ENCODE peak calls at places on chromosomes 12 and 14, in six cellular contexts. E is AG09309, R is DND-41, M is fibroblast of mammary gland, T is tibial artery, C is astrocyte. S is an unnamed sample.

GRCh38 chr14:90850487-90850886 is 34.3 kb upstream of the TTC7B start:
- DNase-seq in M (no peak), C (peak; percentile 71), E (no peak), T (no peak), R (no peak), S (no peak)

GRCh38 chr14:22483863-22484593 is 105.0 kb downstream of the DAD1 start:
- DNase-seq in T (no peak), E (no peak), M (peak; percentile 18), R (no peak), C (no peak), S (no peak)

GRCh38 chr14:51085007-51085406 is 9.9 kb downstream of the TRIM9 start:
- DNase-seq in T (no peak), C (no peak), M (no peak), R (no peak), E (no peak), S (no peak)

GRCh38 chr14:53109028-53109687 is 44.0 kb downstream of the DDHD1 start:
- DNase-seq in C (no peak), T (no peak), E (no peak), M (no peak), R (peak; percentile 87), S (peak; percentile 93)

GRCh38 chr12:19584734-19585133 is 145.4 kb downstream of the AEBP2 start:
- DNase-seq in R (no peak), M (no peak), E (no peak), C (no peak), T (no peak), S (no peak)

GRCh38 chr12:29164477-29165163 is 15.5 kb downstream of the FAR2 start:
- DNase-seq in E (peak; percentile 41), T (no peak), C (peak; percentile 60), R (no peak), M (peak; percentile 80), S (no peak)

GRCh38 chr12:24850486-24850885 is 98.4 kb downstream of the BCAT1 start:
- DNase-seq in M (no peak), R (no peak), E (no peak), T (no peak), C (no peak), S (no peak)

GRCh38 chr12:26831959-26832816 is 806 bp downstream of the ITPR2 start:
- DNase-seq in R (peak; percentile 75), M (peak; percentile 79), E (no peak), C (peak; percentile 73), T (peak; percentile 82), S (peak; percentile 52)

GRCh38 chr12:86228656-86229055 is 27.5 kb downstream of the MGAT4C start:
- DNase-seq in T (no peak), E (no peak), R (no peak), M (no peak), C (no peak), S (no peak)

GRCh38 chr14:91931478-91932088 is 15.9 kb downstream of the FBLN5 start:
- DNase-seq in T (peak; percentile 86), R (no peak), M (no peak), E (no peak), C (no peak), S (no peak)

GRCh38 chr12:106710143-106710893 is 64.2 kb upstream of the RIC8B start:
- DNase-seq in M (no peak), C (no peak), R (no peak), E (no peak), T (no peak), S (no peak)

GRCh38 chr14:103014466-103015319 is 42.7 kb downstream of the CDC42BPB start:
- DNase-seq in E (no peak), T (no peak), C (peak; percentile 76), R (no peak), M (peak; percentile 77), S (no peak)

GRCh38 chr12:118840399-118840798 is 140.9 kb upstream of the SRRM4 start:
- DNase-seq in C (no peak), R (no peak), T (no peak), M (no peak), E (no peak), S (peak; percentile 25)

GRCh38 chr14:75250800-75251199 is 27.8 kb upstream of the FOS start:
- DNase-seq in E (no peak), R (no peak), T (no peak), M (no peak), C (no peak), S (no peak)

GRCh38 chr14:95323361-95323760 is 3.7 kb upstream of the CLMN start:
- DNase-seq in E (no peak), C (no peak), M (no peak), R (no peak), T (no peak), S (no peak)

GRCh38 chr12:54980341-54980740 is 4.2 kb downstream of the TESPA1 start:
- DNase-seq in T (no peak), C (no peak), E (no peak), M (no peak), R (peak; percentile 48), S (no peak)

GRCh38 chr12:3107954-3108353 is 30.8 kb downstream of the TSPAN9 start:
- DNase-seq in M (no peak), T (no peak), C (peak; percentile 43), E (no peak), R (no peak), S (no peak)

GRCh38 chr12:6052206-6052939 is 72.1 kb downstream of the VWF start:
- DNase-seq in C (no peak), R (no peak), E (no peak), M (no peak), T (no peak), S (no peak)

GRCh38 chr12:40158592-40159111 is 52.8 kb upstream of the SLC2A13 start:
- DNase-seq in R (no peak), T (no peak), M (peak; percentile 71), E (no peak), C (no peak), S (no peak)

GRCh38 chr12:103903979-103904378 is 26.2 kb upstream of the HSP90B1 start:
- DNase-seq in M (no peak), R (no peak), T (no peak), C (no peak), E (no peak), S (no peak)

GRCh38 chr12:6197996-6198395 is 2.2 kb upstream of the CD9 start:
- DNase-seq in T (no peak), R (no peak), E (no peak), C (no peak), M (no peak), S (no peak)

GRCh38 chr12:92362785-92363184 is 217.1 kb upstream of the BTG1 start:
- DNase-seq in R (peak; percentile 60), E (no peak), T (no peak), C (no peak), M (no peak), S (peak; percentile 70)

GRCh38 chr12:45671254-45671653 is 58.3 kb upstream of the ARID2 start:
- DNase-seq in E (peak; percentile 29), C (peak; percentile 64), R (no peak), T (no peak), M (peak; percentile 59), S (no peak)

GRCh38 chr14:72801381-72801812 is 92.5 kb downstream of the DPF3 start:
- DNase-seq in C (peak; percentile 99), T (no peak), E (peak; percentile 75), M (peak; percentile 95), R (no peak), S (no peak)

GRCh38 chr14:88040141-88040540 is 35.2 kb downstream of the GPR65 start:
- DNase-seq in R (no peak), E (no peak), C (no peak), T (no peak), M (no peak), S (no peak)

DNA sequence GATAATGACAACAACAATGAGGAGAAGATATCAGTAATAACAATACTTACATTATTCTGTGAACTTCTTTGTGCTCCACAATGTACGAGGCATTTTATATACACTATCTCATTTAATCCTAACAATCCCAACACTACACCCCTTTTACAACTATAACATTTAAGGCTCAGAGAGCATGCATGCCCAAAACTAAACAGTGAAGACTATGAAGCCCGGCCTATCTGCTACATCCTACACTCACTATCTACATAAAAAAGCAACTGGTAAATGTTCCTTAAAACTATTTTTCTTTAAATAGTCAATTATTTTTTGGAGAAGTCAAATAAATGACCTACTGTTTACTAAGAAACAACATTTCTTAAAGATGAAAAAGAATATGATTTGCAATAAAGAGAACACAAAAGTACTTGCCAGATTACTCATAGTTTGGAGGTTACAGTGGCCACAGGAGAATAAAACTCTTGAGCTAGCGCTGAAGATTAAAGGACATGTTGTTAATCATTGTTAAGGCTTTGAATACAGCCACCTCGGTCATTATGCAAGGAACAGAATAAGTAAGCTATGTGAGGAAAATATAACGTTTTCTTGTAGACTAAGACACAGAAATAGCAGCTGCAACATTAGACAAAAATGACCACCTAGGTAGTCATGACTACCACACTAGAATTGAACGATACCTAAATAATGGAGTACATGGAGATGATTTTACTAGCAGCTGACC is 56.7 kb downstream of the EPS8 start:
- DNase-seq in C (peak; percentile 77), E (no peak), M (peak; percentile 87), R (no peak), T (no peak), S (no peak)
- H3K4me3 ChIP-seq in C (no peak overlapping the region), E (no peak overlapping the region), M (no peak overlapping the region), R (no peak overlapping the region), T (no peak overlapping the region), S (no peak overlapping the region)

GRCh38 chr12:110578522-110579238 is 4.4 kb downstream of the PPTC7 start:
- DNase-seq in T (no peak), R (no peak), E (no peak), M (no peak), C (no peak), S (no peak)
- H3K4me3 ChIP-seq in T (no peak overlapping the region), R (no peak overlapping the region), E (no peak overlapping the region), M (peak overlapping the region; percentile 14), C (peak overlapping the region; percentile 49), S (no peak overlapping the region)

GRCh38 chr12:112979281-112979680 is 962 bp downstream of the OAS2 start:
- DNase-seq in T (no peak), M (no peak), R (peak; percentile 55), E (no peak), C (no peak), S (no peak)
- H3K4me3 ChIP-seq in T (peak overlapping the region; percentile 44), M (no peak overlapping the region), R (peak overlapping the region; percentile 80), E (peak overlapping the region; percentile 59), C (no peak overlapping the region), S (peak overlapping the region; percentile 65)

GRCh38 chr12:57770734-57771133 is 1.2 kb downstream of the METTL1 start:
- DNase-seq in C (no peak), R (no peak), T (peak; percentile 46), E (no peak), M (no peak), S (no peak)
- H3K4me3 ChIP-seq in C (peak overlapping the region; percentile 85), R (peak overlapping the region; percentile 85), T (no peak overlapping the region), E (no peak overlapping the region), M (no peak overlapping the region), S (peak overlapping the region; percentile 93)

GRCh38 chr12:76879710-76880025 is 849 bp upstream of the CSRP2 start:
- DNase-seq in C (no peak), R (no peak), T (no peak), E (no peak), M (no peak), S (no peak)
- H3K4me3 ChIP-seq in C (peak overlapping the region; percentile 66), R (no peak overlapping the region), T (peak overlapping the region; percentile 92), E (peak overlapping the region; percentile 87), M (peak overlapping the region; percentile 69), S (no peak overlapping the region)

GRCh38 chr14:100585448-100586152 is 1.6 kb downstream of the BEGAIN start:
- DNase-seq in E (no peak), C (no peak), M (no peak), T (peak; percentile 12), R (no peak), S (no peak)
- H3K4me3 ChIP-seq in E (no peak overlapping the region), C (no peak overlapping the region), M (no peak overlapping the region), T (no peak overlapping the region), R (no peak overlapping the region), S (no peak overlapping the region)